ENCODE peak calls at places on chromosomes 4 and X, in ten cellular contexts. R is MV-4-11; H is stimulated activated CD4-positive, alpha-beta T cell treated with anti-CD3 and anti-CD28 coated beads, Interleukin-2, amount 100 ng/mL, for 24 hours; I is cerebellum; P is mucosa of gallbladder; T is fibroblast of gingiva; S is astrocyte of the spinal cord; U is neural crest cell; L is activated T-cell treated with anti-CD3 and anti-CD28 coated beads, Interleukin-2, amount 50 U/mL, for 4 hours; F is neural progenitor cell. A is an unnamed sample.
A peak's percentile ranks its signal among the peaks of the same experiment; 100 is the strongest.

GRCh38 chr4:174314770-174315169 is 31.1 kb downstream of the CEP44 start:
- DNase-seq in P (no peak), F (no peak), T (peak; percentile 37), U (no peak), H (no peak), R (peak; percentile 81), L (no peak), S (peak; percentile 61), I (no peak), A (no peak)

GRCh38 chr4:94758141-94758699 is 465 bp downstream of the BMPR1B start:
- DNase-seq in S (peak; percentile 50), I (peak; percentile 4), L (no peak), R (no peak), F (peak; percentile 80), T (no peak), H (peak; percentile 24), U (no peak), P (peak; percentile 34), A (no peak)

GRCh38 chr4:40731792-40732245 is 17.9 kb upstream of the NSUN7 start:
- DNase-seq in U (no peak), H (no peak), S (no peak), I (no peak), L (no peak), F (no peak), R (peak; percentile 97), P (peak; percentile 85), T (no peak), A (peak; percentile 17)

GRCh38 chrX:141468940-141469339 is 115.6 kb downstream of the SPANXA1 start:
- DNase-seq in R (no peak), L (no peak), I (no peak), F (no peak), T (peak; percentile 23), S (peak; percentile 46), U (no peak), P (no peak), H (no peak), A (no peak)

GRCh38 chrX:75963774-75964173 is 178.7 kb upstream of the MAGEE2 start:
- DNase-seq in S (no peak), U (no peak), L (no peak), T (no peak), R (no peak), I (no peak), F (no peak), P (no peak), H (no peak), A (no peak)

GRCh38 chrX:40644175-40644574 is 3.2 kb downstream of the CXorf38 start:
- DNase-seq in P (no peak), H (no peak), T (peak; percentile 71), S (no peak), F (no peak), U (no peak), R (peak; percentile 93), I (no peak), L (no peak), A (no peak)

GRCh38 chrX:29434939-29435338 is 780.4 kb upstream of the MAGEB2 start:
- DNase-seq in S (no peak), P (no peak), U (no peak), F (no peak), T (no peak), H (no peak), I (no peak), R (no peak), L (no peak), A (no peak)

GRCh38 chr4:40564004-40564403 is 65.7 kb downstream of the RBM47 start:
- DNase-seq in T (no peak), U (no peak), I (no peak), P (no peak), S (peak; percentile 13), H (no peak), L (no peak), R (peak; percentile 68), F (no peak), A (no peak)

GRCh38 chrX:132940727-132941162 is 17.7 kb downstream of the HS6ST2 start:
- DNase-seq in S (no peak), U (no peak), F (peak; percentile 21), I (no peak), R (no peak), L (no peak), T (no peak), H (no peak), P (no peak), A (no peak)

GRCh38 chrX:133475521-133475920 is 60.2 kb upstream of the GPC4 start:
- DNase-seq in U (no peak), L (no peak), T (no peak), I (no peak), P (no peak), F (no peak), H (no peak), S (no peak), R (no peak), A (no peak)

GRCh38 chr4:88283661-88284377 is 542 bp downstream of the PPM1K start:
- DNase-seq in U (peak; percentile 57), H (peak; percentile 68), R (peak; percentile 41), P (peak; percentile 56), L (peak; percentile 49), I (peak; percentile 60), F (peak; percentile 81), S (peak; percentile 58), T (peak; percentile 58), A (peak; percentile 77)

GRCh38 chr4:2805712-2806391 is 13.0 kb downstream of the SH3BP2 start:
- DNase-seq in R (no peak), U (no peak), P (peak; percentile 79), S (no peak), I (no peak), F (no peak), H (no peak), L (no peak), T (no peak), A (no peak)

GRCh38 chr4:83250666-83251065 is 33.9 kb downstream of the COQ2 start:
- DNase-seq in P (no peak), R (no peak), L (no peak), I (no peak), H (no peak), U (no peak), T (no peak), S (no peak), F (peak; percentile 52), A (no peak)

GRCh38 chrX:3465017-3465416 is 118.6 kb upstream of the MXRA5 start:
- DNase-seq in H (no peak), F (no peak), L (no peak), T (no peak), U (no peak), I (no peak), S (no peak), P (no peak), R (no peak), A (no peak)

GRCh38 chr4:162791321-162791720 is 375.4 kb downstream of the NAF1 start:
- DNase-seq in L (no peak), T (no peak), F (peak; percentile 9), R (no peak), U (no peak), I (no peak), P (no peak), S (no peak), H (no peak), A (no peak)

GRCh38 chrX:41952102-41952501 is 28.7 kb upstream of the CASK start:
- DNase-seq in R (no peak), U (no peak), T (no peak), L (no peak), I (no peak), S (no peak), P (no peak), F (no peak), H (no peak), A (no peak)

GRCh38 chr4:20359692-20360091 is 108.0 kb downstream of the SLIT2 start:
- DNase-seq in L (no peak), S (no peak), F (no peak), P (no peak), I (no peak), U (no peak), T (no peak), H (no peak), R (peak; percentile 90), A (no peak)

GRCh38 chr4:184940500-184940899 is 77.8 kb upstream of the HELT start:
- DNase-seq in R (no peak), H (no peak), L (no peak), P (no peak), U (no peak), T (no peak), S (no peak), I (no peak), F (no peak), A (no peak)

GRCh38 chr4:74632634-74633033 is 161.7 kb downstream of the BTC start:
- DNase-seq in F (no peak), P (peak; percentile 50), H (peak; percentile 28), I (no peak), S (peak; percentile 97), L (peak; percentile 5), R (peak; percentile 81), T (peak; percentile 85), U (no peak), A (no peak)

GRCh38 chr4:128635141-128635911 is 174.2 kb upstream of the JADE1 start:
- DNase-seq in P (peak; percentile 69), F (peak; percentile 46), T (no peak), H (no peak), L (no peak), R (no peak), U (no peak), I (no peak), S (peak; percentile 80), A (no peak)

GRCh38 chrX:1420371-1420770 is 28.5 kb upstream of the SLC25A6 start:
- DNase-seq in S (no peak), F (no peak), U (no peak), I (no peak), T (no peak), P (no peak), L (no peak), R (no peak), H (no peak), A (no peak)

GRCh38 chr4:14151099-14151498 is 523.6 kb upstream of the BOD1L1 start:
- DNase-seq in T (no peak), R (no peak), U (no peak), F (no peak), L (no peak), H (no peak), S (no peak), I (no peak), P (no peak), A (no peak)

GRCh38 chr4:166594326-166594946 is 639.9 kb downstream of the SPOCK3 start:
- DNase-seq in R (peak; percentile 5), T (peak; percentile 8), P (peak; percentile 18), U (peak; percentile 23), S (peak; percentile 64), F (peak; percentile 75), I (peak; percentile 26), H (no peak), L (no peak), A (peak; percentile 59)

GRCh38 chr4:7416745-7417432 is 17.8 kb downstream of the PSAPL1 start:
- DNase-seq in F (no peak), R (no peak), S (no peak), H (no peak), L (no peak), U (no peak), P (no peak), T (no peak), I (no peak), A (no peak)

GRCh38 chr4:58809366-58809765 is 1699.2 kb upstream of the IGFBP7 start:
- DNase-seq in F (no peak), R (no peak), S (no peak), U (no peak), H (no peak), T (no peak), P (no peak), I (no peak), L (no peak), A (no peak)

GRCh38 chrX:116278819-116279218 is 108.3 kb downstream of the AGTR2 start:
- DNase-seq in I (no peak), T (no peak), F (no peak), L (no peak), R (peak; percentile 7), S (no peak), U (no peak), H (no peak), P (no peak), A (no peak)

GRCh38 chrX:150449313-150449712 is 86.2 kb downstream of the MAMLD1 start:
- DNase-seq in L (no peak), U (no peak), I (no peak), S (no peak), T (no peak), F (no peak), P (no peak), R (no peak), H (no peak), A (no peak)

GRCh38 chrX:3143043-3143799 is 102.0 kb downstream of the ARSF start:
- DNase-seq in R (peak; percentile 93), F (no peak), H (no peak), T (no peak), I (no peak), U (no peak), S (no peak), L (no peak), P (no peak), A (no peak)